ENCODE peak calls at places on chromosomes 2 and 18, in five cellular contexts. Z, Q, F, E and I are unnamed samples.

GRCh38 chr2:154067124-154067523 is 195.4 kb downstream of the GALNT13 start:
- DNase-seq in Z (no peak), Q (no peak), F (no peak), E (no peak), I (no peak)

GRCh38 chr2:239313251-239313650 is 87.6 kb downstream of the HDAC4 start:
- DNase-seq in Z (no peak), Q (peak; percentile 10), F (no peak), E (no peak), I (no peak)

GRCh38 chr2:17934721-17935120 is 56.3 kb downstream of the KCNS3 start:
- DNase-seq in Z (peak; percentile 28), Q (no peak), F (peak; percentile 89), E (no peak), I (no peak)

GRCh38 chr2:86037795-86038192 is 67.9 kb downstream of the POLR1A start:
- DNase-seq in Z (no peak), Q (no peak), F (no peak), E (no peak), I (no peak)

GRCh38 chr2:118774458-118775133 is 72.9 kb downstream of the EN1 start:
- DNase-seq in Z (peak; percentile 60), Q (peak; percentile 40), F (peak; percentile 7), E (no peak), I (peak; percentile 22)

GRCh38 chr2:219698684-219699439 is 71.4 kb downstream of the SLC4A3 start:
- DNase-seq in Z (peak; percentile 62), Q (no peak), F (no peak), E (no peak), I (no peak)

GRCh38 chr2:58240595-58240937 is 559 bp downstream of the FANCL start:
- DNase-seq in Z (peak; percentile 39), Q (no peak), F (no peak), E (no peak), I (no peak)

GRCh38 chr2:23661276-23662050 is 265.5 kb downstream of the ATAD2B start:
- DNase-seq in Z (no peak), Q (no peak), F (no peak), E (no peak), I (no peak)

GRCh38 chr2:25274868-25275574 is 66.7 kb downstream of the DNMT3A start:
- DNase-seq in Z (no peak), Q (peak; percentile 53), F (peak; percentile 52), E (peak; percentile 38), I (peak; percentile 16)

GRCh38 chr2:239935789-239936758 is 89.1 kb downstream of the NDUFA10 start:
- DNase-seq in Z (no peak), Q (peak; percentile 8), F (no peak), E (no peak), I (no peak)

GRCh38 chr2:133287709-133288108 is 280.6 kb downstream of the NCKAP5 start:
- DNase-seq in Z (peak; percentile 55), Q (no peak), F (peak; percentile 96), E (no peak), I (no peak)

GRCh38 chr18:56028514-56028913 is 440.5 kb upstream of the TCF4 start:
- DNase-seq in Z (peak; percentile 92), Q (no peak), F (peak; percentile 80), E (no peak), I (no peak)

DNA sequence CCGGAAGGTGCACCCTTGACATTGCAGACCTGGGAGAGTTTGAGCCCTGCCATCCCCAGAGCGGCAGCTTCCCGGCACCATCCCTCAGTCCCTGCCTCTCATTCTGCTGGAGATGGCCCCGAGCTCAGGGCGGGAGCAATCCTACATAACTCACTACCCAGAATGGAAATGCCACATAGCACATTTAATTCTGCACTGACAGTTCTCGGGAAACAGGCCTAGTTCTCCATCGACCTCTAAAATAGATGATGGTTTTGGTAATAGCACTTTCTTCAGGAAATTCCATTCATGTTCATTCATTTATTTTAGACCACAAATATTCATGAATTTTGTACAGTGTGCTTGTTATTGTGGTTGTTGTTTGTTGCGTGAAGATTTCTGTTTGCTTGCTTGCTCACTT is 92.9 kb upstream of the SLC14A2 start:
- DNase-seq in Z (no peak), Q (no peak), F (peak; percentile 2), E (no peak), I (no peak)
- H3K27ac ChIP-seq in Z (no peak overlapping the region), Q (no peak overlapping the region), F (no peak overlapping the region), E (no peak overlapping the region), I (no peak overlapping the region)

GRCh38 chr2:85012855-85013254 is 41.9 kb downstream of the KCMF1 start:
- DNase-seq in Z (no peak), Q (no peak), F (peak; percentile 33), E (no peak), I (no peak)
- H3K27ac ChIP-seq in Z (no peak overlapping the region), Q (no peak overlapping the region), F (no peak overlapping the region), E (no peak overlapping the region), I (no peak overlapping the region)

GRCh38 chr18:23198217-23198845 is 63.0 kb downstream of the CABLES1 start:
- DNase-seq in Z (no peak), Q (no peak), F (no peak), E (no peak), I (no peak)

GRCh38 chr18:23193727-23194126 is 58.4 kb downstream of the CABLES1 start:
- DNase-seq in Z (no peak), Q (no peak), F (no peak), E (no peak), I (no peak)

GRCh38 chr18:23196119-23197004 is 61.1 kb downstream of the CABLES1 start:
- DNase-seq in Z (no peak), Q (no peak), F (no peak), E (no peak), I (no peak)

GRCh38 chr18:23194150-23194968 is 59.1 kb downstream of the CABLES1 start:
- DNase-seq in Z (no peak), Q (no peak), F (peak; percentile 65), E (no peak), I (no peak)

GRCh38 chr18:23194969-23195957 is 60.0 kb downstream of the CABLES1 start:
- DNase-seq in Z (no peak), Q (no peak), F (no peak), E (no peak), I (no peak)
- H3K27ac ChIP-seq in Z (no peak overlapping the region), Q (peak overlapping the region; percentile 61), F (no peak overlapping the region), E (no peak overlapping the region), I (no peak overlapping the region)

GRCh38 chr18:71371951-71372605 is 1083.2 kb downstream of the SOCS6 start:
- DNase-seq in Z (no peak), Q (no peak), F (no peak), E (no peak), I (no peak)

GRCh38 chr18:71370095-71370494 is 1081.2 kb downstream of the SOCS6 start:
- DNase-seq in Z (no peak), Q (no peak), F (no peak), E (no peak), I (no peak)

GRCh38 chr18:71374294-71374693 is 1085.4 kb downstream of the SOCS6 start:
- DNase-seq in Z (no peak), Q (no peak), F (no peak), E (no peak), I (no peak)
- H3K27ac ChIP-seq in Z (no peak overlapping the region), Q (no peak overlapping the region), F (no peak overlapping the region), E (no peak overlapping the region), I (no peak overlapping the region)

GRCh38 chr2:162125138-162125537 is 26.9 kb downstream of the GCG start:
- DNase-seq in Z (no peak), Q (no peak), F (peak; percentile 19), E (no peak), I (no peak)
- H3K27ac ChIP-seq in Z (no peak overlapping the region), Q (no peak overlapping the region), F (no peak overlapping the region), E (no peak overlapping the region), I (no peak overlapping the region)